ENCODE peak calls at places on chromosomes 5 and 9, in ten cellular contexts. Y, U, C, E, V, X, S, R, I and T are unnamed samples.
A peak's percentile ranks its signal among the peaks of the same experiment; 100 is the strongest.

GRCh38 chr9:134363450-134363849 is 37.2 kb downstream of the RXRA start:
- DNase-seq in E (no peak), X (no peak), R (no peak), U (no peak), Y (no peak), I (no peak), C (no peak), V (no peak), S (no peak), T (no peak)

GRCh38 chr5:145360936-145361335 is 474.2 kb downstream of the PRELID2 start:
- DNase-seq in V (no peak), X (no peak), I (no peak), U (no peak), R (no peak), S (no peak), C (no peak), Y (no peak), E (no peak), T (no peak)

GRCh38 chr5:142215915-142216681 is 107.5 kb downstream of the NDFIP1 start:
- DNase-seq in I (no peak), Y (no peak), E (peak; percentile 75), X (peak; percentile 34), U (no peak), S (no peak), R (no peak), V (no peak), C (no peak), T (peak; percentile 63)

GRCh38 chr5:128163991-128164390 is 80.4 kb downstream of the SLC12A2 start:
- DNase-seq in R (no peak), S (no peak), I (no peak), V (no peak), E (no peak), C (no peak), X (no peak), U (no peak), Y (no peak), T (no peak)

GRCh38 chr5:56633950-56634349 is 181.4 kb upstream of the MAP3K1 start:
- DNase-seq in I (no peak), X (no peak), U (no peak), V (no peak), S (no peak), C (no peak), E (no peak), R (no peak), Y (no peak), T (no peak)

GRCh38 chr9:76458903-76459690 is at the start of gene GCNT1:
- DNase-seq in Y (peak; percentile 93), I (peak; percentile 66), X (peak; percentile 99), U (peak; percentile 12), S (peak; percentile 97), V (peak; percentile 96), E (peak; percentile 84), R (peak; percentile 57), C (peak; percentile 95), T (peak; percentile 91)

GRCh38 chr5:93572773-93573626 is 8.0 kb downstream of the NR2F1-AS1 start:
- DNase-seq in E (no peak), U (no peak), X (no peak), Y (peak; percentile 28), S (no peak), V (peak; percentile 85), R (peak; percentile 70), C (peak; percentile 77), I (no peak), T (no peak)

GRCh38 chr5:174384509-174384947 is 339.0 kb downstream of the NSG2 start:
- DNase-seq in I (no peak), E (no peak), R (no peak), C (no peak), S (no peak), X (no peak), V (no peak), U (no peak), Y (no peak), T (no peak)

GRCh38 chr5:157828949-157829639 is 29.9 kb downstream of the CLINT1 start:
- DNase-seq in C (no peak), V (no peak), E (no peak), X (no peak), R (no peak), U (no peak), S (no peak), I (no peak), Y (peak; percentile 16), T (no peak)

GRCh38 chr5:148559461-148559860 is 94.9 kb downstream of the HTR4 start:
- DNase-seq in X (peak; percentile 38), E (no peak), I (no peak), C (no peak), U (no peak), V (no peak), R (no peak), Y (no peak), S (no peak), T (peak; percentile 63)

GRCh38 chr5:176187276-176188062 is 50.8 kb upstream of the SIMC1 start:
- DNase-seq in U (no peak), X (no peak), V (no peak), C (no peak), I (no peak), S (no peak), R (no peak), Y (no peak), E (no peak), T (no peak)